ENCODE peak calls at places on chromosomes 7 and 10, in eight cellular contexts. W, D, S, F, X, R, L and M are unnamed samples.

GRCh38 chr10:8312079-8312478 is 257.6 kb downstream of the GATA3 start:
- DNase-seq in W (no peak), D (no peak), S (no peak), F (no peak), X (no peak), R (no peak), L (no peak), M (no peak)

GRCh38 chr10:29631049-29631339 is 3.8 kb downstream of the SVIL start:
- DNase-seq in W (no peak), D (no peak), S (no peak), F (no peak), X (no peak), R (no peak), L (no peak), M (no peak)

GRCh38 chr10:14665304-14665703 is 109.4 kb downstream of the FAM107B start:
- DNase-seq in W (no peak), D (peak; percentile 59), S (peak; percentile 16), F (no peak), X (no peak), R (no peak), L (peak; percentile 46), M (peak; percentile 50)

GRCh38 chr7:132991615-132992587 is 90.0 kb downstream of the CHCHD3 start:
- DNase-seq in W (no peak), D (no peak), S (no peak), F (no peak), X (no peak), R (no peak), L (no peak), M (no peak)

GRCh38 chr7:124908258-124908657 is 21.4 kb downstream of the POT1 start:
- DNase-seq in W (no peak), D (peak; percentile 47), S (no peak), F (no peak), X (no peak), R (no peak), L (no peak), M (no peak)

GRCh38 chr7:2670720-2671391 is 17.1 kb upstream of the AMZ1 start:
- DNase-seq in W (peak; percentile 66), D (peak; percentile 63), S (peak; percentile 56), F (peak; percentile 35), X (peak; percentile 85), R (no peak), L (peak; percentile 78), M (peak; percentile 60)

GRCh38 chr10:3122486-3123205 is 49.9 kb downstream of the PITRM1 start:
- DNase-seq in W (no peak), D (no peak), S (no peak), F (no peak), X (no peak), R (no peak), L (no peak), M (no peak)

GRCh38 chr7:24965831-24966708 is 13.9 kb downstream of the OSBPL3 start:
- DNase-seq in W (no peak), D (peak; percentile 26), S (peak; percentile 25), F (no peak), X (no peak), R (no peak), L (peak; percentile 79), M (peak; percentile 87)

GRCh38 chr7:37961251-37961650 is 40.8 kb downstream of the EPDR1 start:
- DNase-seq in W (no peak), D (no peak), S (no peak), F (no peak), X (no peak), R (no peak), L (no peak), M (no peak)

GRCh38 chr10:125201108-125201524 is 40.8 kb upstream of the CTBP2 start:
- DNase-seq in W (no peak), D (peak; percentile 61), S (no peak), F (no peak), X (peak; percentile 23), R (peak; percentile 22), L (peak; percentile 16), M (no peak)

GRCh38 chr7:50628469-50629084 is 63.4 kb upstream of the DDC start:
- DNase-seq in W (no peak), D (no peak), S (no peak), F (no peak), X (no peak), R (no peak), L (no peak), M (no peak)

GRCh38 chr7:29109356-29109755 is 37.0 kb downstream of the CPVL start:
- DNase-seq in W (no peak), D (no peak), S (no peak), F (no peak), X (no peak), R (no peak), L (no peak), M (no peak)

GRCh38 chr7:102279537-102280400 is 6.9 kb upstream of the SH2B2 start:
- DNase-seq in W (no peak), D (peak; percentile 67), S (peak; percentile 43), F (no peak), X (peak; percentile 75), R (no peak), L (peak; percentile 73), M (no peak)

GRCh38 chr7:113636727-113637421 is 281.9 kb downstream of the PPP1R3A start:
- DNase-seq in W (no peak), D (peak; percentile 43), S (no peak), F (no peak), X (no peak), R (no peak), L (no peak), M (no peak)

GRCh38 chr10:3782456-3783312 is 2.3 kb downstream of the KLF6 start:
- DNase-seq in W (no peak), D (peak; percentile 96), S (peak; percentile 17), F (no peak), X (no peak), R (peak; percentile 87), L (peak; percentile 92), M (peak; percentile 42)